ENCODE peak calls at places on chromosome 21, in four cellular contexts. W is esophagus squamous epithelium, P is tibial nerve, U is heart left ventricle. V is an unnamed sample.
A peak's percentile ranks its signal among the peaks of the same experiment; 100 is the strongest.

GRCh38 chr21:17612023-17612564 is 607 bp downstream of the BTG3 start:
- DNase-seq in W (peak; percentile 2), P (peak; percentile 23), U (peak; percentile 16), V (peak; percentile 22)

GRCh38 chr21:37916795-37917142 is 512 bp upstream of the KCNJ6 start:
- DNase-seq in W (no peak), P (no peak), U (no peak), V (no peak)

GRCh38 chr21:36761685-36762084 is 62.8 kb downstream of the SIM2 start:
- DNase-seq in W (no peak), P (no peak), U (no peak), V (no peak)

GRCh38 chr21:42594616-42595280 is 58.7 kb upstream of the PDE9A start:
- DNase-seq in W (no peak), P (no peak), U (no peak), V (no peak)

GRCh38 chr21:36030581-36031189 is 29.6 kb downstream of the SETD4 start:
- DNase-seq in W (no peak), P (no peak), U (no peak), V (no peak)

GRCh38 chr21:31921079-31921478 is 48.3 kb downstream of the HUNK start:
- DNase-seq in W (no peak), P (no peak), U (no peak), V (no peak)

GRCh38 chr21:32516729-32517649 is 68.3 kb downstream of the TCP10L start:
- DNase-seq in W (no peak), P (no peak), U (no peak), V (no peak)

GRCh38 chr21:16007933-16008332 is 278.2 kb downstream of the USP25 start:
- DNase-seq in W (no peak), P (no peak), U (no peak), V (no peak)

GRCh38 chr21:18801468-18801867 is 397.9 kb upstream of the TMPRSS15 start:
- DNase-seq in W (no peak), P (no peak), U (no peak), V (no peak)

GRCh38 chr21:37711294-37711844 is 204.9 kb downstream of the KCNJ6 start:
- DNase-seq in W (no peak), P (no peak), U (no peak), V (no peak)

GRCh38 chr21:22343721-22344120 is 1345.5 kb downstream of the NCAM2 start:
- DNase-seq in W (no peak), P (no peak), U (no peak), V (no peak)

GRCh38 chr21:36478941-36479340 is 981 bp downstream of the CLDN14 start:
- DNase-seq in W (no peak), P (no peak), U (no peak), V (no peak)

GRCh38 chr21:29641635-29642550 is 297.9 kb downstream of the GRIK1 start:
- DNase-seq in W (no peak), P (no peak), U (no peak), V (no peak)

GRCh38 chr21:36887983-36888382 is 78.5 kb downstream of the HLCS start:
- DNase-seq in W (no peak), P (no peak), U (no peak), V (no peak)

GRCh38 chr21:35041122-35041521 is 8.0 kb downstream of the RUNX1 start:
- DNase-seq in W (no peak), P (no peak), U (no peak), V (no peak)

GRCh38 chr21:36841866-36842265 is 124.6 kb downstream of the HLCS start:
- DNase-seq in W (no peak), P (no peak), U (no peak), V (no peak)

GRCh38 chr21:15152591-15152990 is 87.8 kb upstream of the NRIP1 start:
- DNase-seq in W (no peak), P (no peak), U (no peak), V (no peak)

GRCh38 chr21:37932936-37933335 is 16.7 kb upstream of the KCNJ6 start:
- DNase-seq in W (no peak), P (no peak), U (no peak), V (no peak)

GRCh38 chr21:17540530-17540929 is 27.7 kb downstream of the CXADR start:
- DNase-seq in W (no peak), P (no peak), U (no peak), V (no peak)

GRCh38 chr21:36735724-36736310 is 36.9 kb downstream of the SIM2 start:
- DNase-seq in W (no peak), P (no peak), U (no peak), V (no peak)

GRCh38 chr21:32732544-32732943 is 4.7 kb upstream of the SYNJ1 start:
- DNase-seq in W (no peak), P (no peak), U (no peak), V (no peak)

GRCh38 chr21:37225440-37225839 is 41.7 kb downstream of the VPS26C start:
- DNase-seq in W (no peak), P (no peak), U (no peak), V (no peak)

GRCh38 chr21:37407719-37408455 is 41.3 kb downstream of the DYRK1A start:
- DNase-seq in W (no peak), P (no peak), U (no peak), V (no peak)

GRCh38 chr21:35801388-35801787 is 258.9 kb downstream of the SETD4 start:
- DNase-seq in W (no peak), P (no peak), U (no peak), V (no peak)

GRCh38 chr21:35611752-35612151 is 448.6 kb downstream of the SETD4 start:
- DNase-seq in W (no peak), P (no peak), U (no peak), V (no peak)

GRCh38 chr21:19969156-19969555 is 1029.1 kb upstream of the NCAM2 start:
- DNase-seq in W (no peak), P (no peak), U (no peak), V (no peak)

GRCh38 chr21:34881894-34882371 is 167.2 kb downstream of the RUNX1 start:
- DNase-seq in W (no peak), P (no peak), U (no peak), V (no peak)

GRCh38 chr21:26925636-26926035 is 41.3 kb downstream of the ADAMTS5 start:
- DNase-seq in W (no peak), P (no peak), U (no peak), V (no peak)

GRCh38 chr21:25508364-25508763 is 98.9 kb downstream of the MRPL39 start:
- DNase-seq in W (no peak), P (no peak), U (no peak), V (no peak)

GRCh38 chr21:39175154-39175553 is 8.1 kb downstream of the PSMG1 start:
- DNase-seq in W (no peak), P (no peak), U (no peak), V (no peak)
- TF ChIP-seq CTCF in W (peak; percentile 63), P (peak; percentile 32), U (peak; percentile 44), V (peak; percentile 61)

DNA sequence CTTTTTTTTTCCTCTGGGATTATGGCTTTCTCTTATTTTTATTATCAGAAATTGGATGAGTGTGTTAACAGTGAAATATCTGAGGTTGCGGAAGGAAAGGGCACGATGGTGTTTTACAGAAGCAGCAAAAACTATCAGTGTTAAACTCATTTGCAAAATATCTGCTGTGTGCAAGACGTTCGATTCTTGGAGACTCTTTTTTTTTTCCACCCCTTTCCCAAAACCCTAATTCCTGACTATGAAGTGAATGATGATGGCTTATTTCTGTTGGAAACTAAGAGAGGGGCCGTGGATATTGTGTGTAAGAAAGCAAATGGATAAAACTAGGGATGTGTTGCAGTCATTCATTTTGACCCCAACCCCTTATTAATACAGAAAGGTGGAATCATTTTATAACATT is 677 bp downstream of the NCAM2 start:
- DNase-seq in W (no peak), P (no peak), U (no peak), V (no peak)
- H3K4me3 ChIP-seq in W (no peak overlapping the region), P (peak overlapping the region; percentile 72), U (peak overlapping the region; percentile 64), V (peak overlapping the region; percentile 73)

DNA sequence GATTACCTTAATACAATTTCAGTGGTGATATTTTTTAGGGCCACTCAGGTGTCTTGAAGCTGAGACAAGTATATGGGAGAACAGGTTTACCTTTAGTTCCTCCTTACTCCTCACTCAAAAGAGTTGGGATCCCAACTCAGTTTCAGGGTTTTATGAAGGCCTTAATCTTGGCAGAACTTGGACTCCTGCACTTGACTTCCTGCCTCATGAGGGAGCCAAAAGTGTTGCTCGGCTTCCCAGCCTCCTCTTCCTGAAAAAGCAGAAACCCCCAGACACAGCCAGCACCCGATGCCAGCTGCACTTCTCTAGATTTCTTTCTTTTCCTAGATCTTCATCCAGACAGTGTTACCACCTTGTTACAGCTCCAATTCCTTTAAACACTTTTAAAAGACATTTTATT is 70.8 kb upstream of the TMPRSS2 start:
- DNase-seq in W (no peak), P (no peak), U (no peak), V (no peak)
- H3K27ac ChIP-seq in W (no peak overlapping the region), P (no peak overlapping the region), U (no peak overlapping the region), V (no peak overlapping the region)

DNA sequence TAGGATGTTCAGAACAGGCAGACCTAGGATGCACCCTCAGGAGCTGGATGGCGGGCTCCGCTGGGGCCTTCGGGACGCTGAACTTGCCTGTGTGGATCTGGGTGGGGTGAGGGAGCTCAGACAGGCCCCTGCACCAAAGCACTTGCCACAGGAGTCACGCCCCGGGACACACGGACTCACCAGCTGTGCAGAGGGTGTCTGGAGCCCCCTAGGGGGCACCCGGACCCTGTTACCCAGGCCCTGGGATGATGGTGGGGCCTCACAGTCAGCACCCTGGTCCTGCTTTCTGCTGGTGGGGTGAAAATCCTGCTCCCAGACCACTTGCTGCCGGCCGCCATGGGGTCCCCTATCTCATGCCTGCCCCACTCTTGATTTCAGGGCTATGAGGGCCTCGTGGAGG is 10.8 kb downstream of the PFKL start:
- DNase-seq in W (no peak), P (no peak), U (no peak), V (no peak)
- TF ChIP-seq CTCF in W (no peak), P (no peak), U (no peak), V (no peak)

DNA sequence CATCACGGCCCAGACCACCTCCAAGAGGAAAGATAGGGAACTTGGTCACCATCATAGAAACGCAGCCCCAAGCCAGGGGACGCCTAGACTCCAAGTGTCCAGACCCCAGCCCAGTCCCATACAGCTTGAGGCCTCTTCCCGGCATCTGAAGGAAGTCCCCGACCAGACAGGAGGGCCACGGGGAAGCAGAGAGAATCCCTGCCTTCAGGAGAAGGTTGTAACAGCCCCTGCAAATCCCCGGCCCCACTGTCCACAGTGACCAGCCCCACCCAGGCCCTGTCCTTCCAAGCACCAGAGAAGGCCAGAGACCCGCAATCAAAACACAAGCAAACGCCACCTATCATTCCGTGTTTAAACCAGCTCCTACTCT is 1.7 kb downstream of the SLC19A1 start:
- DNase-seq in W (no peak), P (no peak), U (no peak), V (peak; percentile 13)
- H3K4me3 ChIP-seq in W (no peak overlapping the region), P (no peak overlapping the region), U (no peak overlapping the region), V (no peak overlapping the region)

V was measured in left ventricle myocardium inferior.